ENCODE peak calls at places on chromosomes 3 and 15, in eight cellular contexts. H is neuronal stem cell; X is astrocyte of the spinal cord; E is fibroblast of villous mesenchyme; A is mesothelial cell of epicardium; S is RWPE1; K is activated naive CD4-positive, alpha-beta T cell treated with anti-CD3 and anti-CD28 coated beads, Interleukin-2, amount 50 U/mL, for 72 hours; Q is neural progenitor cell. W is an unnamed sample.

GRCh38 chr3:16370872-16371740 is 106.1 kb downstream of the OXNAD1 start:
- DNase-seq in H (no peak), X (no peak), E (no peak), A (no peak), S (no peak), K (no peak), Q (no peak), W (no peak)

GRCh38 chr3:134085034-134085775 is 55.5 kb upstream of the SLCO2A1 start:
- DNase-seq in H (no peak), X (no peak), E (no peak), A (no peak), S (no peak), K (no peak), Q (no peak), W (peak)

GRCh38 chr3:188649521-188649920 is 495.6 kb downstream of the LPP start:
- DNase-seq in H (no peak), X (peak), E (no peak), A (no peak), S (no peak), K (no peak), Q (no peak), W (peak)

GRCh38 chr15:97036301-97036700 is 705.8 kb downstream of the NR2F2 start:
- DNase-seq in H (no peak), X (peak), E (no peak), A (no peak), S (no peak), K (no peak), Q (no peak), W (no peak)

GRCh38 chr15:83436513-83437158 is 10.5 kb upstream of the SH3GL3 start:
- DNase-seq in H (peak), X (peak), E (peak), A (no peak), S (peak), K (no peak), Q (peak), W (peak)

GRCh38 chr3:117885046-117885445 is 1149.6 kb downstream of the IGSF11 start:
- DNase-seq in H (no peak), X (no peak), E (no peak), A (no peak), S (no peak), K (no peak), Q (no peak), W (no peak)

GRCh38 chr15:25508369-25509002 is 69.7 kb upstream of the UBE3A start:
- DNase-seq in H (peak), X (peak), E (peak), A (no peak), S (peak), K (no peak), Q (peak), W (no peak)

GRCh38 chr15:57743424-57743823 is 36.9 kb downstream of the POLR2M start:
- DNase-seq in H (no peak), X (no peak), E (no peak), A (no peak), S (no peak), K (no peak), Q (peak), W (no peak)

GRCh38 chr15:74373731-74374647 is 6.5 kb upstream of the CYP11A1 start:
- DNase-seq in H (peak), X (peak), E (peak), A (peak), S (peak), K (peak), Q (peak), W (peak)

GRCh38 chr3:109275702-109276293 is 40.5 kb downstream of the DPPA2 start:
- DNase-seq in H (peak), X (peak), E (peak), A (peak), S (peak), K (peak), Q (peak), W (no peak)

GRCh38 chr3:46666471-46666845 is 27.0 kb downstream of the ALS2CL start:
- DNase-seq in H (no peak), X (no peak), E (no peak), A (no peak), S (no peak), K (no peak), Q (no peak), W (no peak)

GRCh38 chr3:39208463-39209055 is 16.2 kb upstream of the XIRP1 start:
- DNase-seq in H (peak), X (peak), E (peak), A (no peak), S (peak), K (no peak), Q (peak), W (peak)

GRCh38 chr3:107969994-107970896 is 120.6 kb downstream of the CD47 start:
- DNase-seq in H (no peak), X (peak), E (no peak), A (no peak), S (no peak), K (no peak), Q (no peak), W (peak)

GRCh38 chr3:52237659-52238172 is 1.2 kb downstream of the TWF2 start:
- DNase-seq in H (no peak), X (peak), E (peak), A (no peak), S (peak), K (peak), Q (no peak), W (no peak)

GRCh38 chr3:169980055-169980454 is 13.4 kb downstream of the SEC62 start:
- DNase-seq in H (no peak), X (no peak), E (peak), A (no peak), S (no peak), K (no peak), Q (no peak), W (peak)

GRCh38 chr3:156974931-156975330 is 148.8 kb downstream of the LEKR1 start:
- DNase-seq in H (no peak), X (no peak), E (no peak), A (no peak), S (no peak), K (no peak), Q (no peak), W (no peak)

GRCh38 chr15:31392761-31393401 is 66.2 kb downstream of the KLF13 start:
- DNase-seq in H (no peak), X (no peak), E (no peak), A (no peak), S (no peak), K (no peak), Q (peak), W (no peak)

GRCh38 chr15:99453646-99454045 is 112.1 kb upstream of the MEF2A start:
- DNase-seq in H (no peak), X (no peak), E (no peak), A (peak), S (no peak), K (no peak), Q (no peak), W (no peak)

GRCh38 chr15:40323239-40323952 is at the start of gene INAFM2:
- DNase-seq in H (peak), X (peak), E (peak), A (peak), S (peak), K (peak), Q (peak), W (peak)

GRCh38 chr3:59660852-59661624 is 611.2 kb upstream of the CFAP20DC start:
- DNase-seq in H (no peak), X (no peak), E (peak), A (no peak), S (no peak), K (no peak), Q (no peak), W (no peak)